ENCODE peak calls at places on chromosomes 12 and 14, in seven cellular contexts. V is fibroblast of villous mesenchyme, G is lung, Y is cardiac fibroblast, T is heart right ventricle, K is GM23338, R is fibroblast of lung. I is an unnamed sample.

GRCh38 chr14:33897878-33898535 is 52.9 kb downstream of the EGLN3 start:
- DNase-seq in V (no peak), G (no peak), Y (no peak), T (no peak), K (no peak), R (no peak), I (no peak)

GRCh38 chr12:1216560-1216959 is 225.5 kb downstream of the ERC1 start:
- DNase-seq in V (no peak), G (no peak), Y (no peak), T (no peak), K (no peak), R (no peak), I (peak)

GRCh38 chr12:80805106-80805505 is 88.4 kb downstream of the MYF5 start:
- DNase-seq in V (no peak), G (no peak), Y (no peak), T (no peak), K (no peak), R (no peak), I (no peak)

GRCh38 chr14:22478670-22479069 is 110.4 kb downstream of the DAD1 start:
- DNase-seq in V (no peak), G (no peak), Y (peak), T (peak), K (no peak), R (peak), I (no peak)

GRCh38 chr14:61510736-61511557 is 184.4 kb upstream of the HIF1A start:
- DNase-seq in V (no peak), G (no peak), Y (no peak), T (no peak), K (no peak), R (no peak), I (no peak)

GRCh38 chr12:89211456-89211855 is 140.8 kb downstream of the DUSP6 start:
- DNase-seq in V (no peak), G (no peak), Y (no peak), T (no peak), K (no peak), R (no peak), I (peak)

GRCh38 chr12:102297412-102297811 is 99.8 kb upstream of the PMCH start:
- DNase-seq in V (no peak), G (no peak), Y (no peak), T (no peak), K (no peak), R (no peak), I (no peak)

GRCh38 chr14:56892959-56893358 is 82.7 kb upstream of the OTX2 start:
- DNase-seq in V (no peak), G (no peak), Y (no peak), T (no peak), K (no peak), R (no peak), I (no peak)

GRCh38 chr12:42143401-42144173 is 1.1 kb downstream of the GXYLT1 start:
- DNase-seq in V (no peak), G (no peak), Y (peak), T (no peak), K (no peak), R (peak), I (peak)

GRCh38 chr12:79687711-79688270 is 3.0 kb downstream of the PAWR start:
- DNase-seq in V (no peak), G (no peak), Y (no peak), T (no peak), K (no peak), R (no peak), I (peak)

GRCh38 chr12:118541945-118542344 is 165.6 kb downstream of the SUDS3 start:
- DNase-seq in V (no peak), G (no peak), Y (no peak), T (no peak), K (no peak), R (no peak), I (no peak)

GRCh38 chr14:72568296-72568992 is 325.5 kb downstream of the DPF3 start:
- DNase-seq in V (no peak), G (no peak), Y (no peak), T (no peak), K (no peak), R (no peak), I (no peak)

GRCh38 chr12:132366341-132366861 is 37.0 kb upstream of the GALNT9 start:
- DNase-seq in V (no peak), G (no peak), Y (no peak), T (no peak), K (no peak), R (no peak), I (no peak)

GRCh38 chr14:92759300-92759678 is 10.9 kb upstream of the LGMN start:
- DNase-seq in V (peak), G (no peak), Y (peak), T (no peak), K (peak), R (no peak), I (no peak)

GRCh38 chr12:68789144-68789878 is 18.7 kb upstream of the MDM2 start:
- DNase-seq in V (no peak), G (no peak), Y (no peak), T (no peak), K (no peak), R (no peak), I (no peak)

GRCh38 chr14:92302481-92302880 is 20.5 kb upstream of the SLC24A4 start:
- DNase-seq in V (no peak), G (no peak), Y (no peak), T (no peak), K (no peak), R (no peak), I (no peak)

GRCh38 chr14:92143962-92144361 is 22.2 kb downstream of the CPSF2 start:
- DNase-seq in V (no peak), G (no peak), Y (no peak), T (no peak), K (no peak), R (no peak), I (no peak)

GRCh38 chr14:77024171-77024627 is 4.3 kb downstream of the IRF2BPL start:
- DNase-seq in V (peak), G (no peak), Y (peak), T (no peak), K (peak), R (peak), I (peak)

GRCh38 chr12:14892726-14893442 is 7.2 kb upstream of the MGP start:
- DNase-seq in V (peak), G (no peak), Y (peak), T (no peak), K (no peak), R (peak), I (peak)

GRCh38 chr12:131230340-131231099 is 276.8 kb downstream of the ADGRD1 start:
- DNase-seq in V (no peak), G (no peak), Y (no peak), T (no peak), K (no peak), R (no peak), I (no peak)

GRCh38 chr12:126926023-126926600 is 1340.9 kb upstream of the TMEM132C start:
- DNase-seq in V (no peak), G (no peak), Y (no peak), T (no peak), K (no peak), R (no peak), I (peak)

GRCh38 chr14:22748691-22749090 is 17.8 kb upstream of the OXA1L start:
- DNase-seq in V (no peak), G (no peak), Y (no peak), T (no peak), K (no peak), R (no peak), I (no peak)

GRCh38 chr12:67698711-67699603 is 50.4 kb downstream of the DYRK2 start:
- DNase-seq in V (peak), G (no peak), Y (no peak), T (no peak), K (no peak), R (peak), I (peak)

GRCh38 chr12:7460375-7461259 is 16.7 kb upstream of the CD163L1 start:
- DNase-seq in V (peak), G (no peak), Y (peak), T (peak), K (peak), R (peak), I (peak)

GRCh38 chr12:1776139-1776975 is 44.0 kb upstream of the LRTM2 start:
- DNase-seq in V (peak), G (no peak), Y (peak), T (no peak), K (no peak), R (no peak), I (peak)

GRCh38 chr14:76987956-76988520 is 40.5 kb downstream of the IRF2BPL start:
- DNase-seq in V (no peak), G (no peak), Y (no peak), T (no peak), K (no peak), R (no peak), I (no peak)

GRCh38 chr12:79558924-79559469 is 131.8 kb downstream of the PAWR start:
- DNase-seq in V (no peak), G (no peak), Y (peak), T (no peak), K (no peak), R (no peak), I (no peak)

GRCh38 chr12:57476162-57476992 is 3.3 kb downstream of the ARHGAP9 start:
- DNase-seq in V (no peak), G (no peak), Y (no peak), T (no peak), K (peak), R (no peak), I (no peak)

GRCh38 chr14:52902971-52903385 is 47.9 kb downstream of the FERMT2 start:
- DNase-seq in V (peak), G (no peak), Y (peak), T (no peak), K (no peak), R (peak), I (no peak)

GRCh38 chr14:69870613-69871012 is 8.6 kb upstream of the SMOC1 start:
- DNase-seq in V (no peak), G (no peak), Y (no peak), T (no peak), K (no peak), R (no peak), I (no peak)

GRCh38 chr12:24595652-24596235 is 353.2 kb downstream of the BCAT1 start:
- DNase-seq in V (peak), G (no peak), Y (peak), T (no peak), K (peak), R (peak), I (no peak)

GRCh38 chr14:95460647-95461478 is 55.6 kb downstream of the SYNE3 start:
- DNase-seq in V (peak), G (no peak), Y (peak), T (no peak), K (peak), R (peak), I (peak)
- H3K4me3 ChIP-seq in V (no peak), G (no peak), Y (no peak), T (no peak), K (no peak), R (no peak), I (no peak)

DNA sequence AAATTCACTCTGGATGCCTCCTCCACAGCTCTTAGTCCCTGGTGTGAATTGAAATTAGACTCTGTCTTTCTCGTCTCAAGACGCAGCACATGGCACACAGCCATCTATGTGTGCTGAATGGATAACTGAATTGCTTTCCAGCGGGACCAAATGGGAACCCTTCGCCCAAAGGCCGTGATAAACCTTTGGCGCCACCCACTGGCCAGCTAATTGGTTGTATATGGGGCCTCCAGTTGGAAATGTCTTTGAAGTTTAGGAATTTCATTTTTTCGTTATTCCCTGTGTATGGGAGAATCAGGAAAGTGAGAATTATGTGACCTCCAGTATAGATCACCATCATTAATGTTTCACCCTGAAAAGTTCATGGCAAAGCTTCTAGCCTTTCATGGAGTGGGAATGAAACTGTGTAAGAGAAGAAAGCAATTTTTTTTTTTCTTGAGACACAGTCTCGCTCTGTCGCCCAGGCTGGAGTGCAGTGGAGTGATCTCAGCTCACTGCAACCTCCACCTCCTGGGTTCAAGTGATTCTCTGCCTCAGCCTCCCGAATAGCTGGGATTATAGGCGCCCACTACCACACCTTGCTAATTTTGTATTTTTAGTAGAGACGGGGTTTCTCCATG is 9.8 kb upstream of the HSP90AA1 start:
- DNase-seq in V (peak), G (peak), Y (peak), T (peak), K (peak), R (peak), I (peak)
- H3K4me3 ChIP-seq in V (no peak), G (no peak), Y (no peak), T (no peak), K (no peak), R (no peak), I (no peak)

GRCh38 chr14:36271222-36271621 is 49.2 kb downstream of the MBIP start:
- DNase-seq in V (no peak), G (no peak), Y (no peak), T (no peak), K (peak), R (no peak), I (no peak)
- H3K4me3 ChIP-seq in V (no peak), G (no peak), Y (no peak), T (no peak), K (peak), R (no peak), I (no peak)

DNA sequence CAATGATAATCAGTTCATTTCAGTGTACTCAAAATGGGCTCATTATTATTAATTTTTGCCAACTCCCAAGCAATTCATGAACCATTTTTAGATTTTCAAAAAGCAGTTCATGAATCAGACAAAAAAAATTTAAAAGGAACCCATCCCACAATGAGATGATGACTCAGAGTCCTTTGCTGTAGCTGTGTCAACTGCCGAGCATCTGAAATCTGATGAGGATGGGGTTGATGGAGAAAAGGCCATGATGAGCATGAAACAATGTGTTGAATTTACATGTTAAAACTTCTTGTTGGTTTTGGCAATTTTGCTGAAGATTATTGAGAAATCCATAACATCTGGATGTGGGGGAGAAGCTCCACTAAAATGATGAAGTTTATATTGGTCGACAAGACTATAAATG is 378.0 kb downstream of the FOXG1 start:
- DNase-seq in V (peak), G (no peak), Y (peak), T (no peak), K (no peak), R (peak), I (peak)
- H3K4me3 ChIP-seq in V (no peak), G (no peak), Y (no peak), T (no peak), K (no peak), R (no peak), I (peak)